ENCODE peak calls at places on chromosome 7, in five cellular contexts. G is GM13976, V is LoVo, L is NCI-H446, N is dorsolateral prefrontal cortex. R is an unnamed sample.

GRCh38 chr7:73308074-73308664 is 457 bp downstream of the NSUN5 start:
- DNase-seq in N (no peak), L (no peak), G (peak; percentile 47), V (peak; percentile 6), R (peak; percentile 8)

GRCh38 chr7:130941322-130942210 is 207.6 kb upstream of the KLF14 start:
- DNase-seq in G (no peak), L (no peak), V (no peak), N (no peak), R (peak; percentile 35)

GRCh38 chr7:28565990-28566389 is 153.7 kb downstream of the CREB5 start:
- DNase-seq in V (no peak), N (no peak), L (no peak), G (no peak), R (no peak)

GRCh38 chr7:2929321-2930201 is 85.5 kb upstream of the GNA12 start:
- DNase-seq in L (no peak), V (no peak), N (peak; percentile 32), G (no peak), R (no peak)

GRCh38 chr7:116978006-116978405 is 24.7 kb downstream of the ST7 start:
- DNase-seq in L (no peak), G (no peak), V (no peak), N (no peak), R (no peak)

GRCh38 chr7:15747187-15748111 is 61.0 kb upstream of the MEOX2 start:
- DNase-seq in V (no peak), G (no peak), L (peak; percentile 60), N (no peak), R (no peak)

GRCh38 chr7:135414850-135415439 is 95.0 kb downstream of the CNOT4 start:
- DNase-seq in V (peak; percentile 33), L (peak; percentile 26), N (no peak), G (no peak), R (peak; percentile 80)

GRCh38 chr7:84196007-84196551 is 1.5 kb upstream of the SEMA3A start:
- DNase-seq in V (peak; percentile 64), L (no peak), G (no peak), N (no peak), R (no peak)

GRCh38 chr7:50068026-50068425 is 25.0 kb downstream of the ZPBP start:
- DNase-seq in G (no peak), L (peak; percentile 48), V (peak; percentile 39), N (no peak), R (peak; percentile 18)

GRCh38 chr7:43011879-43012278 is 79.7 kb downstream of the MRPL32 start:
- DNase-seq in L (no peak), V (no peak), N (no peak), G (no peak), R (no peak)

GRCh38 chr7:50660040-50660829 is 95.0 kb upstream of the DDC start:
- DNase-seq in N (no peak), V (no peak), G (no peak), L (no peak), R (no peak)

GRCh38 chr7:16295558-16295957 is 125.8 kb downstream of the CRPPA start:
- DNase-seq in G (no peak), V (no peak), L (no peak), N (no peak), R (no peak)

GRCh38 chr7:116512524-116513188 is 12.2 kb upstream of the CAV1 start:
- DNase-seq in G (no peak), L (no peak), N (no peak), V (peak; percentile 58), R (no peak)

GRCh38 chr7:13414181-13414580 is 575.3 kb downstream of the ETV1 start:
- DNase-seq in V (no peak), N (no peak), L (peak; percentile 62), G (no peak), R (no peak)

GRCh38 chr7:144674550-144674949 is 161.3 kb downstream of the TPK1 start:
- DNase-seq in V (no peak), G (no peak), N (no peak), L (no peak), R (no peak)

R was measured in trophoblast cell.